ENCODE peak calls at places on chromosome 7, in four cellular contexts. I is NCI-H2171, F is T-helper 17 cell, A is nephron progenitor cell. D is an unnamed sample.

GRCh38 chr7:47796347-47796746 is 151.9 kb downstream of the PKD1L1 start:
- DNase-seq in I (no peak), A (no peak), F (no peak), D (no peak)

GRCh38 chr7:139044813-139045794 is 9.3 kb upstream of the ZC3HAV1L start:
- DNase-seq in A (no peak), F (no peak), I (no peak), D (no peak)

GRCh38 chr7:69129524-69129923 is 468.8 kb upstream of the AUTS2 start:
- DNase-seq in A (no peak), F (no peak), I (no peak), D (no peak)

GRCh38 chr7:114865564-114865963 is 56.3 kb upstream of the MDFIC start:
- DNase-seq in A (peak), I (peak), F (peak), D (peak)

GRCh38 chr7:40715053-40715430 is 580.2 kb downstream of the SUGCT start:
- DNase-seq in F (no peak), I (no peak), A (no peak), D (no peak)

GRCh38 chr7:39465055-39465929 is 100.9 kb upstream of the YAE1 start:
- DNase-seq in I (peak), A (peak), F (no peak), D (peak)

GRCh38 chr7:138161600-138162081 is 85.4 kb downstream of the AKR1D1 start:
- DNase-seq in I (peak), A (peak), F (peak), D (peak)

GRCh38 chr7:18961997-18962396 is 155.4 kb downstream of the TWIST1 start:
- DNase-seq in I (no peak), F (no peak), A (no peak), D (no peak)

GRCh38 chr7:82335927-82336326 is 107.7 kb downstream of the CACNA2D1 start:
- DNase-seq in F (no peak), I (peak), A (no peak), D (no peak)

GRCh38 chr7:27171636-27172387 is 2.3 kb downstream of the HOXA10 start:
- DNase-seq in I (no peak), F (peak), A (peak), D (no peak)

GRCh38 chr7:99625961-99626360 is 9.2 kb downstream of the ZSCAN25 start:
- DNase-seq in F (no peak), A (no peak), I (no peak), D (no peak)

GRCh38 chr7:115178831-115179230 is 256.9 kb downstream of the MDFIC start:
- DNase-seq in I (no peak), F (no peak), A (no peak), D (no peak)

GRCh38 chr7:33716581-33717477 is 188.5 kb upstream of the BMPER start:
- DNase-seq in F (no peak), A (no peak), I (no peak), D (peak)

GRCh38 chr7:32453286-32454011 is 36.7 kb downstream of the LSM5 start:
- DNase-seq in I (no peak), F (no peak), A (no peak), D (no peak)

GRCh38 chr7:111105269-111105668 is 14.3 kb downstream of the LRRN3 start:
- DNase-seq in F (no peak), A (no peak), I (no peak), D (no peak)

GRCh38 chr7:85474234-85474633 is 287.4 kb upstream of the SEMA3D start:
- DNase-seq in F (no peak), A (no peak), I (no peak), D (no peak)

GRCh38 chr7:84701524-84702306 is 485.1 kb downstream of the SEMA3D start:
- DNase-seq in I (no peak), A (peak), F (no peak), D (peak)

GRCh38 chr7:27110977-27111752 is 8.7 kb upstream of the HOXA2 start:
- DNase-seq in F (no peak), I (no peak), A (no peak), D (no peak)

GRCh38 chr7:909358-910329 is 33.3 kb downstream of the GET4 start:
- DNase-seq in A (no peak), I (peak), F (no peak), D (no peak)

GRCh38 chr7:2120251-2120660 is 112.5 kb downstream of the MAD1L1 start:
- DNase-seq in I (no peak), A (no peak), F (no peak), D (no peak)

GRCh38 chr7:70372768-70373241 is 759.1 kb upstream of the GALNT17 start:
- DNase-seq in A (peak), F (no peak), I (peak), D (no peak)

GRCh38 chr7:130139193-130139950 is 65.8 kb downstream of the TMEM209 start:
- DNase-seq in I (no peak), F (no peak), A (no peak), D (no peak)

GRCh38 chr7:65409363-65409762 is 35.7 kb downstream of the ZNF92 start:
- DNase-seq in A (no peak), F (no peak), I (no peak), D (no peak)

GRCh38 chr7:135957627-135958026 is 19.5 kb downstream of the MTPN start:
- DNase-seq in F (no peak), I (no peak), A (no peak), D (no peak)

D was measured in NCI-H460.